ENCODE peak calls at places on chromosomes 13 and 19, in seven cellular contexts. E, J, G, B, Q, Z and A are unnamed samples.

GRCh38 chr13:60604058-60604457 is 207.0 kb downstream of the TDRD3 start:
- DNase-seq in E (no peak), B (no peak), Q (no peak), G (no peak), Z (no peak), J (no peak), A (no peak)

GRCh38 chr19:19064098-19064722 is 416 bp downstream of the SLC25A42 start:
- DNase-seq in Q (no peak), J (no peak), G (no peak), B (no peak), E (no peak), Z (no peak), A (peak; percentile 17)

GRCh38 chr19:45526143-45526542 is 18.9 kb downstream of the VASP start:
- DNase-seq in Z (peak; percentile 65), G (peak; percentile 81), E (no peak), B (no peak), J (no peak), Q (peak; percentile 94), A (peak; percentile 65)

GRCh38 chr19:21519488-21519887 is 14.1 kb downstream of the ZNF429 start:
- DNase-seq in E (no peak), G (peak; percentile 9), J (no peak), Z (no peak), Q (no peak), B (no peak), A (no peak)

GRCh38 chr19:35901854-35902661 is at the start of gene HCST:
- DNase-seq in B (no peak), Q (no peak), J (no peak), E (no peak), Z (peak; percentile 61), G (peak; percentile 19), A (no peak)

GRCh38 chr19:872266-872951 is 12.9 kb downstream of the CFD start:
- DNase-seq in J (no peak), E (peak; percentile 56), B (no peak), Q (peak; percentile 83), Z (no peak), G (peak; percentile 67), A (no peak)

GRCh38 chr19:30222993-30223865 is 149.0 kb upstream of the ZNF536 start:
- DNase-seq in Q (no peak), B (no peak), E (no peak), J (no peak), G (no peak), Z (no peak), A (no peak)

GRCh38 chr19:3129112-3129511 is 6.7 kb upstream of the GNA15 start:
- DNase-seq in G (peak; percentile 73), J (no peak), Q (peak; percentile 50), Z (peak; percentile 43), B (no peak), E (no peak), A (no peak)

GRCh38 chr13:48493076-48493765 is 39.7 kb downstream of the RCBTB2 start:
- DNase-seq in B (no peak), Q (no peak), Z (peak; percentile 13), G (no peak), E (no peak), J (no peak), A (peak; percentile 83)